ENCODE peak calls at places on chromosomes 1 and 21, in ten cellular contexts. F, H, X, N, K, R, B, M, D and U are unnamed samples.

GRCh38 chr1:43541721-43542401 is 11.2 kb downstream of the PTPRF start:
- DNase-seq in R (peak), X (no peak), F (peak), N (no peak), K (no peak), H (no peak), M (no peak), B (no peak), D (no peak), U (peak)

GRCh38 chr1:91537281-91538069 is 36.8 kb downstream of the CDC7 start:
- DNase-seq in N (no peak), X (no peak), D (peak), M (peak), K (no peak), F (peak), B (no peak), R (no peak), H (no peak), U (no peak)

GRCh38 chr1:119779869-119780356 is 11.2 kb upstream of the HMGCS2 start:
- DNase-seq in K (no peak), M (peak), B (no peak), X (no peak), R (no peak), N (peak), F (peak), H (no peak), D (no peak), U (no peak)

GRCh38 chr21:37225440-37225839 is 41.7 kb downstream of the VPS26C start:
- DNase-seq in H (no peak), R (no peak), K (peak), D (no peak), N (no peak), B (no peak), X (no peak), F (no peak), M (no peak), U (no peak)

GRCh38 chr1:152777510-152778137 is 2.7 kb downstream of the LCE1F start:
- DNase-seq in N (no peak), R (no peak), D (no peak), X (peak), H (no peak), F (no peak), K (peak), B (no peak), M (peak), U (peak)

GRCh38 chr1:156664949-156665411 is 12.2 kb downstream of the NES start:
- DNase-seq in N (no peak), F (peak), K (no peak), X (peak), R (no peak), D (peak), H (no peak), B (no peak), M (peak), U (peak)

GRCh38 chr1:209895709-209896108 is 42.3 kb upstream of the SYT14 start:
- DNase-seq in B (no peak), K (no peak), D (no peak), R (no peak), M (peak), H (no peak), X (peak), N (no peak), F (peak), U (no peak)

GRCh38 chr1:206441336-206441967 is 28.8 kb upstream of the IKBKE start:
- DNase-seq in D (no peak), B (no peak), M (no peak), H (no peak), X (no peak), N (no peak), R (no peak), K (no peak), F (no peak), U (no peak)

GRCh38 chr1:232335261-232335660 is 294.7 kb downstream of the SIPA1L2 start:
- DNase-seq in D (peak), H (no peak), N (no peak), F (no peak), B (no peak), M (no peak), X (no peak), R (no peak), K (peak), U (no peak)

GRCh38 chr1:203076031-203076511 is 9.7 kb downstream of the MYOG start:
- DNase-seq in R (no peak), M (no peak), N (no peak), X (no peak), K (no peak), F (no peak), D (no peak), B (no peak), H (no peak), U (no peak)

GRCh38 chr1:225587310-225587709 is 65.6 kb downstream of the ENAH start:
- DNase-seq in M (no peak), F (no peak), K (no peak), B (no peak), N (no peak), H (no peak), R (no peak), X (no peak), D (no peak), U (no peak)

GRCh38 chr1:223029985-223030769 is 112.9 kb downstream of the TLR5 start:
- DNase-seq in N (no peak), D (no peak), F (no peak), X (no peak), B (peak), K (no peak), M (no peak), R (no peak), H (no peak), U (no peak)

GRCh38 chr1:1230656-1231399 is 973 bp downstream of the SDF4 start:
- DNase-seq in X (no peak), N (no peak), D (no peak), H (no peak), K (peak), R (no peak), F (peak), M (peak), B (no peak), U (peak)

GRCh38 chr1:22330092-22330762 is 121.4 kb upstream of the ZBTB40 start:
- DNase-seq in F (no peak), B (no peak), D (no peak), N (no peak), H (no peak), K (no peak), R (peak), X (no peak), M (no peak), U (no peak)